ENCODE peak calls at places on chromosomes 12 and 14, in five cellular contexts. H is H9, C is H1, P is mesenchymal stem cell, S is neuronal stem cell. I is an unnamed sample.

GRCh38 chr14:102957222-102957621 is 34.8 kb downstream of the AMN start:
- DNase-seq in S (no peak), H (no peak), C (no peak), P (no peak), I (no peak)

GRCh38 chr12:81610955-81611889 is 147.9 kb downstream of the PPFIA2 start:
- DNase-seq in H (peak), P (no peak), C (no peak), S (no peak), I (no peak)

GRCh38 chr12:75606921-75607320 is 95.5 kb upstream of the KRR1 start:
- DNase-seq in C (no peak), P (no peak), S (no peak), H (no peak), I (no peak)

GRCh38 chr12:55025508-55025907 is 5.7 kb downstream of the NEUROD4 start:
- DNase-seq in C (no peak), P (no peak), S (no peak), H (no peak), I (no peak)

GRCh38 chr14:36524874-36525745 is 5.1 kb upstream of the NKX2-1 start:
- DNase-seq in C (peak), P (no peak), H (peak), S (peak), I (peak)

GRCh38 chr14:56207626-56208297 is 89.6 kb downstream of the PELI2 start:
- DNase-seq in P (no peak), S (no peak), H (no peak), C (no peak), I (peak)

GRCh38 chr12:26176725-26177124 is 18.6 kb upstream of the SSPN start:
- DNase-seq in C (no peak), H (no peak), P (no peak), S (no peak), I (no peak)

GRCh38 chr14:35783699-35784098 is 25.4 kb downstream of the RALGAPA1 start:
- DNase-seq in S (no peak), C (no peak), H (no peak), P (no peak), I (no peak)

GRCh38 chr12:68332726-68333630 is 816 bp upstream of the MDM1 start:
- DNase-seq in C (no peak), S (no peak), P (no peak), H (no peak), I (peak)

GRCh38 chr12:663293-663871 is at the start of gene NINJ2:
- DNase-seq in S (no peak), P (no peak), H (no peak), C (no peak), I (no peak)

GRCh38 chr12:69662764-69663163 is 36.3 kb downstream of the BEST3 start:
- DNase-seq in P (no peak), H (no peak), C (no peak), S (no peak), I (peak)

GRCh38 chr14:63759454-63759853 is 31.6 kb upstream of the SGPP1 start:
- DNase-seq in P (no peak), S (no peak), C (no peak), H (no peak), I (no peak)

GRCh38 chr12:13022737-13023370 is 21.3 kb upstream of the FAM234B start:
- DNase-seq in S (no peak), H (no peak), P (no peak), C (no peak), I (no peak)

GRCh38 chr12:57001448-57001906 is 4.9 kb downstream of the ZBTB39 start:
- DNase-seq in S (peak), P (peak), H (peak), C (peak), I (peak)

GRCh38 chr12:117032593-117033381 is 66.4 kb downstream of the TESC start:
- DNase-seq in C (no peak), H (no peak), S (no peak), P (no peak), I (peak)

GRCh38 chr12:25903603-25904245 is 54.8 kb upstream of the RASSF8 start:
- DNase-seq in P (peak), S (no peak), C (no peak), H (no peak), I (no peak)

GRCh38 chr14:104680806-104681688 is 8.4 kb upstream of the INF2 start:
- DNase-seq in H (no peak), P (peak), C (no peak), S (no peak), I (peak)

GRCh38 chr12:69613351-69613750 is 2.6 kb upstream of the LRRC10 start:
- DNase-seq in C (no peak), H (no peak), P (no peak), S (no peak), I (no peak)

GRCh38 chr12:11686135-11686534 is 36.7 kb downstream of the ETV6 start:
- DNase-seq in S (no peak), H (no peak), P (no peak), C (no peak), I (no peak)

GRCh38 chr12:51722387-51722786 is 126.1 kb downstream of the FIGNL2 start:
- DNase-seq in S (no peak), P (no peak), H (no peak), C (no peak), I (no peak)

DNA sequence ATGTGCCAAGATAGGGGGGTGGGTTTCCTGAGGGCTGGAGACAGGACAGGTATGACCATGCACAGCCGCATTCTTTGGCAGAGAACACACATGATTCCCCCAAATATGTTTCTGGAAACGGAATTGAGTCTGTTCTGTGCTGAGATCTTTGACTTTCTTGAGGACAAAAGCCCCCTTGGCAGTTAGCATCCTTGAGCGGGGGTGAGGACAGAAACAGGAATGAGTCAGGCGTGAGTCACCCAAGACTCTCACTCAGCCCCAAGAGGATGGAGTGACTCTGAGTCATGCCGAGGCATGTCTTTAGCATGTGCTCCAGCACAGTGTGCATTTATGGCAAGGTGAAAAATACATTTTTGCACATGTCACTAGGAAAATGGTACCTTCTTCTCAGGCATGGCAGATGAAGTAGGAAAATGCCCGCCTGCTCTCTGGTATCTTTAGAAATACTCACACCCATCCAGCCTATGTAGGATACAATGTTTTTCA is 52.1 kb downstream of the DAD1 start:
- DNase-seq in P (peak), C (no peak), S (no peak), H (no peak), I (peak)
- H3K14ac ChIP-seq in P (no peak), C (no peak), S (no peak), H (no peak), I (no peak)

DNA sequence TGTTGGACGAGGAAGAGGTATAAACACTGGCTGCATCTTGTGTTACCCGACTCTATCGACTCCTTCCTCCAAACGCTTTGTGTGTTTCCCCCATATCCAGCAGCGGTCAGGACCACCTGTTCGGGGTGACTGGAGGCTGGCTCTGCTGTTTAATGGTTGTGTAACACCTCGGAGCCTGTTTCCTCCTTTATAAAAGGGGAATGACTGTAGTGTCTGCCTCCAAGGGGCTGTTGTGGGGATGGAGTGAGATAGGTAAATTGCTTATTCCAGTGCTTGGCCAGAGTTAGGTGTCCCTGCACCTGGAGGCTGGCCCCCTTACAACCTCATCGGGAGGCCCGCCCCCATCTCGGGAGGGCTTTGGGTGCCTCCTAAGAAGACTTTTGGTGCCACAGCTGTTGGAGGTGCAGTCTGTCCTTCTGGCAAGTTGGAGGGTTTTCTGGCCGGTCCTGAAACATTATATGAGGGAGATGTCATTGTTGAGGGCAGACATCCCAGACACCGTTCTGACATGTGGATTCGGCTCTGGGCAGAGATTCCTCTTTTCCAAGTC is 1.1 kb downstream of the MLXIP start:
- DNase-seq in H (no peak), C (no peak), S (no peak), P (no peak), I (no peak)
- H3K14ac ChIP-seq in H (no peak), C (no peak), S (no peak), P (peak), I (no peak)

GRCh38 chr12:59040043-59040442 is 119.7 kb upstream of the LRIG3 start:
- DNase-seq in P (no peak), S (no peak), C (no peak), H (no peak), I (no peak)
- H3K14ac ChIP-seq in P (no peak), S (no peak), C (no peak), H (no peak), I (no peak)

DNA sequence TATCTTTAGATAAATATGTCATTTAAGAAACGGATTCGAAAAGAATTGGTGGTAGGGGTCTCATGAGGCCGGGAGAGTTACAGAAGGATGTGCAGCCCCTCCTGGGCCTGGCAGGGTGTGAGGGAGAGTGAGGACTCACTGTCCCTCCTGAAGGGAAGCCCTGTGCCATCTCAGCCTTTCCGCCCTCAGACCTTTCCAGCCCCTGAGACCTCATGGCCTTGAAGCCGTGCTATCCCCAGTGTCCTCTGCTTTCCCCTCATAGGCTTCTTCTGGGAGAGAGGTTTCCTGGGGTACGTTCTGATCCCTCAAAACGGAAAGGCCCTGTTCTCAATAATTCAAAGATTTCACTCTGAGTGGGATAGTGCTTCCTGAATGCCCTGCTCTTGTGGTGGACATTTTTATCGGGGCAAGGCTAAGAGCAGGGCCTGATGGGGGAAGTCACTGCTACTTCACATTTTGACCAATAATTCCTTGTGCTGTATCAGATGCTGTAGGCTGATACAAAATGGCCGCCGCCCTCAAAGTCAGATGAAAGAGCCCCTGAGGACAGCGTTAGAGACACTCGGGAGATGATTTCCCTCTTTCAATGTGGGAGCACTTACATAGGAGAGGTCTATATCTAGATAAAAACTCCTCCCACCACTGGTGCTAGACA is 1.3 kb downstream of the CD4 start:
- DNase-seq in C (no peak), S (no peak), H (no peak), P (no peak), I (no peak)
- H3K14ac ChIP-seq in C (no peak), S (no peak), H (no peak), P (no peak), I (no peak)

GRCh38 chr14:23008836-23009235 is 1.1 kb downstream of the C14orf93 start:
- DNase-seq in P (no peak), C (no peak), H (no peak), S (no peak), I (no peak)
- H3K14ac ChIP-seq in P (no peak), C (no peak), H (no peak), S (no peak), I (no peak)

I was measured in trophoblast cell.